ENCODE peak calls at places on chromosomes 4 and X, in seven cellular contexts. J is left ventricle myocardium inferior, P is hypothalamus, O is HuH-7.5, E is MCF 10A, Z is ELR, D is esophagus muscularis mucosa. F is an unnamed sample.

GRCh38 chr4:24321151-24321550 is 263.2 kb downstream of the DHX15 start:
- DNase-seq in J (no peak), P (no peak), O (no peak), E (peak), Z (peak), D (no peak), F (no peak)

GRCh38 chr4:157204634-157205244 is 15.8 kb upstream of the GRIA2 start:
- DNase-seq in J (no peak), P (no peak), O (no peak), E (peak), Z (no peak), D (no peak), F (peak)

GRCh38 chr4:3202836-3203820 is 45.8 kb upstream of the MSANTD1 start:
- DNase-seq in J (no peak), P (no peak), O (peak), E (no peak), Z (no peak), D (no peak), F (no peak)

GRCh38 chrX:47674776-47675175 is 15.8 kb upstream of the UXT start:
- DNase-seq in J (no peak), P (no peak), O (no peak), E (peak), Z (no peak), D (no peak), F (no peak)

GRCh38 chr4:187128971-187129370 is 405.3 kb upstream of the FAT1 start:
- DNase-seq in J (no peak), P (no peak), O (no peak), E (peak), Z (peak), D (no peak), F (no peak)

GRCh38 chr4:6972911-6973310 is 63.3 kb downstream of the TBC1D14 start:
- DNase-seq in J (no peak), P (no peak), O (no peak), E (no peak), Z (no peak), D (no peak), F (peak)

GRCh38 chr4:140098481-140099132 is 55.4 kb downstream of the MAML3 start:
- DNase-seq in J (no peak), P (no peak), O (no peak), E (no peak), Z (peak), D (no peak), F (no peak)

GRCh38 chr4:80492761-80493160 is 157.2 kb downstream of the CFAP299 start:
- DNase-seq in J (no peak), P (no peak), O (no peak), E (no peak), Z (no peak), D (no peak), F (peak)

GRCh38 chr4:26263165-26263564 is 57.6 kb upstream of the RBPJ start:
- DNase-seq in J (no peak), P (no peak), O (peak), E (peak), Z (no peak), D (no peak), F (peak)

GRCh38 chr4:2007804-2008670 is 737 bp downstream of the NELFA start:
- DNase-seq in J (no peak), P (no peak), O (no peak), E (no peak), Z (peak), D (peak), F (no peak)

GRCh38 chr4:151129801-151130200 is 30.4 kb downstream of the RPS3A start:
- DNase-seq in J (no peak), P (no peak), O (no peak), E (no peak), Z (no peak), D (no peak), F (no peak)

GRCh38 chrX:6363193-6363592 is 134.5 kb upstream of the NLGN4X start:
- DNase-seq in J (no peak), P (no peak), O (no peak), E (no peak), Z (no peak), D (no peak), F (no peak)

F was measured in ELF-1.